ENCODE peak calls at places on chromosomes 3 and 15, in ten cellular contexts. X is neural progenitor cell; H is GM23338; Z is tibial artery; Y is CD8-positive, alpha-beta T cell; B is mucosa of descending colon; W is spleen; Q is left ventricle myocardium inferior; P is endodermal cell; A is PC-3. S is an unnamed sample. For H3K4me1, the result is how much of the 10 kb centered on the place peaks cover.

GRCh38 chr15:87633471-87633870 is 623.1 kb downstream of the NTRK3 start:
- DNase-seq in Z (no peak), Q (no peak), H (no peak), X (no peak), W (no peak), B (no peak), A (no peak), P (no peak), Y (no peak), S (no peak)

GRCh38 chr15:39285663-39286062 is 295.2 kb upstream of the THBS1 start:
- DNase-seq in Q (no peak), W (no peak), X (no peak), P (no peak), Y (no peak), A (no peak), B (no peak), Z (no peak), H (no peak), S (no peak)

GRCh38 chr15:34284937-34285336 is 52.6 kb downstream of the SLC12A6 start:
- DNase-seq in X (no peak), Y (no peak), P (no peak), B (no peak), A (no peak), W (no peak), Z (no peak), H (no peak), Q (no peak), S (no peak)

GRCh38 chr15:58931985-58932384 is 1.5 kb downstream of the SLTM start:
- DNase-seq in B (peak), Y (no peak), H (no peak), Z (no peak), X (no peak), Q (no peak), W (no peak), P (no peak), A (peak), S (no peak)

GRCh38 chr3:36892457-36893136 is 52.3 kb downstream of the TRANK1 start:
- DNase-seq in H (no peak), A (no peak), Z (no peak), P (no peak), Q (no peak), W (peak), Y (no peak), X (no peak), B (no peak), S (no peak)

GRCh38 chr15:51380999-51381806 is 39.7 kb downstream of the GLDN start:
- DNase-seq in A (peak), B (peak), Q (no peak), Z (peak), X (peak), H (peak), Y (no peak), P (peak), W (no peak), S (no peak)

GRCh38 chr3:165378761-165379160 is 182.6 kb upstream of the SLITRK3 start:
- DNase-seq in P (no peak), Z (no peak), H (no peak), A (no peak), B (no peak), Y (no peak), Q (no peak), X (no peak), W (no peak), S (no peak)

GRCh38 chr3:114178770-114179368 is at the start of gene DRD3:
- DNase-seq in Y (no peak), Z (no peak), W (no peak), Q (no peak), P (peak), B (no peak), X (peak), H (peak), A (peak), S (no peak)

GRCh38 chr3:124859025-124859424 is 28.1 kb downstream of the ITGB5 start:
- DNase-seq in W (no peak), H (no peak), X (no peak), B (no peak), A (no peak), Q (no peak), P (peak), Z (no peak), Y (no peak), S (peak)

GRCh38 chr3:113495035-113495434 is 19.9 kb downstream of the SPICE1 start:
- DNase-seq in Q (no peak), X (peak), H (peak), P (peak), B (peak), Y (peak), W (no peak), Z (no peak), A (peak), S (no peak)

GRCh38 chr3:58249358-58250092 is 11.9 kb downstream of the ABHD6 start:
- DNase-seq in X (peak), B (peak), Q (no peak), Z (no peak), Y (no peak), A (no peak), H (peak), W (no peak), P (peak), S (no peak)

GRCh38 chr3:120147072-120147871 is 53.0 kb upstream of the GSK3B start:
- DNase-seq in A (peak), X (peak), W (no peak), H (peak), Z (no peak), P (peak), Q (no peak), Y (peak), B (peak), S (no peak)

GRCh38 chr3:54577313-54577712 is 350.5 kb downstream of the LRTM1 start:
- DNase-seq in Y (no peak), H (no peak), Z (no peak), Q (no peak), A (no peak), B (no peak), W (no peak), X (no peak), P (no peak), S (no peak)

GRCh38 chr3:152053876-152054275 is 180.4 kb downstream of the SUCNR1 start:
- DNase-seq in X (no peak), Y (no peak), A (peak), H (no peak), P (no peak), Z (no peak), B (no peak), Q (no peak), W (no peak), S (no peak)

GRCh38 chr3:29513236-29513635 is 232.4 kb downstream of the RBMS3 start:
- DNase-seq in A (peak), Q (no peak), Y (no peak), Z (peak), W (no peak), H (no peak), P (no peak), B (peak), X (no peak), S (no peak)

GRCh38 chr3:106817706-106818105 is 559.5 kb upstream of the CCDC54 start:
- DNase-seq in W (no peak), A (no peak), Q (no peak), H (no peak), B (no peak), Y (no peak), X (no peak), P (peak), Z (no peak), S (no peak)

GRCh38 chr3:48598323-48599076 is 3.4 kb upstream of the COL7A1 start:
- DNase-seq in P (no peak), Z (peak), X (no peak), H (no peak), Q (peak), A (peak), B (peak), Y (no peak), W (no peak), S (peak)

GRCh38 chr3:157794771-157795170 is 291.6 kb upstream of the VEPH1 start:
- DNase-seq in A (peak), W (no peak), Z (no peak), P (no peak), Q (no peak), X (no peak), H (no peak), B (no peak), Y (no peak), S (no peak)

GRCh38 chr3:187678869-187679268 is 8.7 kb upstream of the SST start:
- DNase-seq in W (no peak), B (peak), P (peak), A (peak), Q (no peak), X (peak), H (peak), Z (no peak), Y (peak), S (no peak)

DNA sequence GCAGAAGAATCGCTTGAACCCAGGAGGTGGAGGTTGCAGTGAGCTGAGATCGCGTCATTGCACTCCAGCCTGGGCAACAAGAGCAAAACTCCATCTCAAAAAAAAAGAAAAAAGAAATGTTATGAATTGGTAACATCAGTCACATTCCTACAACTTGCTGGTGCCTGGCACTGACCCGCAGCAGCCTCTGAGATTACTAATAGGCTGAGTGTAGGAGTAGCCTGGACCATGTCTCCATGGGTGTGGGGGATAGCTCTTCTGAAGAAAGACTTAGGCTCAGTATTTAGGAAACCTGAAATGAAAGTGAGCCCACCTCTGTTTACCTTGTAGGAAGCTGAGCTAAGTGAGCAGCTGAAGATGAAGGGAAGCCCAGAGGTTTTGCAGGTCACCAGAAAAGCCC is 148.3 kb downstream of the LRRC28 start:
- DNase-seq in H (no peak), W (no peak), B (no peak), Y (no peak), P (no peak), Z (no peak), X (no peak), Q (no peak), A (no peak), S (no peak)
- H3K4me1 ChIP-seq in H (under half), W (under half), B (under half), Y (under half), P (under half), Z (under half), X (under half), Q (under half), A (under half), S (under half)

GRCh38 chr3:138377804-138378203 is 29.4 kb downstream of the MRAS start:
- DNase-seq in Q (no peak), P (no peak), Z (no peak), H (no peak), Y (no peak), B (no peak), W (no peak), A (no peak), X (no peak), S (no peak)
- H3K4me1 ChIP-seq in Q (half or more), P (under half), Z (under half), H (under half), Y (under half), B (under half), W (under half), A (under half), X (under half), S (under half)

GRCh38 chr3:11558002-11558401 is 85.7 kb downstream of the VGLL4 start:
- DNase-seq in H (no peak), Z (no peak), Q (peak), A (peak), Y (no peak), P (peak), W (no peak), X (no peak), B (no peak), S (no peak)
- H3K4me1 ChIP-seq in H (under half), Z (half or more), Q (half or more), A (under half), Y (under half), P (under half), W (under half), X (under half), B (under half), S (under half)

GRCh38 chr15:79244876-79245275 is 37.6 kb upstream of the ANKRD34C start:
- DNase-seq in Y (no peak), P (no peak), W (no peak), B (no peak), X (no peak), A (no peak), Q (no peak), Z (no peak), H (no peak), S (no peak)

GRCh38 chr15:79243723-79244122 is 38.8 kb upstream of the ANKRD34C start:
- DNase-seq in Y (no peak), Q (peak), A (no peak), W (no peak), X (no peak), H (no peak), P (no peak), Z (no peak), B (no peak), S (no peak)

GRCh38 chr15:79248183-79248582 is 34.3 kb upstream of the ANKRD34C start:
- DNase-seq in W (no peak), P (no peak), Y (no peak), Q (no peak), Z (no peak), B (no peak), A (no peak), X (no peak), H (no peak), S (no peak)
- H3K4me1 ChIP-seq in W (under half), P (under half), Y (under half), Q (under half), Z (under half), B (under half), A (under half), X (under half), H (under half), S (under half)

GRCh38 chr15:48678851-48679250 is 33.3 kb upstream of the FBN1 start:
- DNase-seq in B (no peak), H (no peak), W (no peak), Y (no peak), P (no peak), X (no peak), Q (no peak), A (no peak), Z (no peak), S (no peak)
- H3K4me1 ChIP-seq in B (under half), H (under half), W (under half), Y (under half), P (under half), X (under half), Q (under half), A (under half), Z (under half), S (under half)

DNA sequence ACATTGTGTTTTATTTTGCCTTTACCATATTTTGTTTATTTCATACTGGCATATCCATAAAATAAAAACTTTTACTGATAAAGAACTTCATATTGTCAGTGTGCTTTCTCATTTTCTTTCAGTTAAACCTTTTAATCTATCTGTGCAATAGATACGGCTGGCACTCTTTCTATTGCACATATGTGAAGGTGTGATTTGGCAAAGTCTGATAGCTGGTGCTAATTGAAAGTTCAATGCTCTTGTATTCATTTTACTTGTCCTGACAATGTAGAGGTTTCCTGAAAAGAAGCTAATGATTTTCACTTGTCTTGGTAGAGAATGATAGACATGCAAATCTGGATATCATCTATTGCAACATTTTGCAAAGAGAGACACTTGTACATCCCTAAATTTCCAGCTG is 467.0 kb downstream of the NSUN3 start:
- DNase-seq in A (no peak), Z (no peak), P (no peak), Y (no peak), X (no peak), B (no peak), Q (no peak), W (no peak), H (no peak), S (no peak)
- H3K4me1 ChIP-seq in A (under half), Z (under half), P (under half), Y (under half), X (under half), B (under half), Q (under half), W (under half), H (under half), S (under half)

GRCh38 chr15:93349146-93349545 is 260.1 kb upstream of the RGMA start:
- DNase-seq in W (no peak), Q (no peak), X (peak), H (no peak), Y (no peak), Z (no peak), B (no peak), P (no peak), A (no peak), S (no peak)
- H3K4me1 ChIP-seq in W (under half), Q (under half), X (under half), H (under half), Y (under half), Z (under half), B (under half), P (under half), A (under half), S (under half)

GRCh38 chr3:67733269-67733950 is 79.0 kb upstream of the SUCLG2 start:
- DNase-seq in Y (no peak), H (no peak), X (no peak), A (no peak), B (peak), P (no peak), Z (no peak), W (no peak), Q (no peak), S (no peak)

GRCh38 chr3:67737158-67737557 is 82.7 kb upstream of the SUCLG2 start:
- DNase-seq in W (no peak), B (no peak), H (no peak), Z (no peak), P (no peak), Q (no peak), X (no peak), Y (no peak), A (no peak), S (no peak)

GRCh38 chr3:67739851-67740250 is 85.4 kb upstream of the SUCLG2 start:
- DNase-seq in Q (no peak), Y (no peak), B (no peak), H (no peak), X (no peak), A (no peak), W (no peak), Z (no peak), P (no peak), S (no peak)

GRCh38 chr3:67737911-67738865 is 83.8 kb upstream of the SUCLG2 start:
- DNase-seq in Y (peak), Z (no peak), A (no peak), Q (no peak), W (no peak), B (no peak), H (no peak), X (no peak), P (no peak), S (no peak)
- H3K4me1 ChIP-seq in Y (half or more), Z (under half), A (under half), Q (under half), W (under half), B (under half), H (under half), X (under half), P (under half), S (under half)